ENCODE peak calls at places on chromosome 17, in ten cellular contexts. Q, I, M, P, N, W, J, G, A and V are unnamed samples.

GRCh38 chr17:27858621-27859305 is 34.4 kb downstream of the LYRM9 start:
- DNase-seq in Q (no peak), I (no peak), M (no peak), P (no peak), N (no peak), W (no peak), J (no peak), G (no peak), A (no peak), V (no peak)

GRCh38 chr17:68378202-68379149 is 78.8 kb downstream of the WIPI1 start:
- DNase-seq in Q (no peak), I (no peak), M (no peak), P (peak), N (no peak), W (no peak), J (no peak), G (peak), A (peak), V (peak)

GRCh38 chr17:40588557-40588956 is 23.3 kb upstream of the CCR7 start:
- DNase-seq in Q (no peak), I (no peak), M (no peak), P (no peak), N (no peak), W (no peak), J (no peak), G (no peak), A (no peak), V (no peak)

GRCh38 chr17:58228679-58229078 is 9.6 kb upstream of the MKS1 start:
- DNase-seq in Q (no peak), I (no peak), M (no peak), P (no peak), N (no peak), W (no peak), J (no peak), G (no peak), A (no peak), V (no peak)

GRCh38 chr17:7888184-7888920 is at the start of gene CHD3:
- DNase-seq in Q (no peak), I (no peak), M (peak), P (no peak), N (peak), W (no peak), J (peak), G (no peak), A (no peak), V (no peak)

GRCh38 chr17:72926171-72926570 is 166.3 kb downstream of the SLC39A11 start:
- DNase-seq in Q (no peak), I (no peak), M (no peak), P (no peak), N (no peak), W (no peak), J (no peak), G (no peak), A (peak), V (no peak)

GRCh38 chr17:32331243-32332040 is 10.5 kb downstream of the C17orf75 start:
- DNase-seq in Q (no peak), I (no peak), M (no peak), P (no peak), N (no peak), W (no peak), J (no peak), G (no peak), A (peak), V (no peak)

GRCh38 chr17:70882504-70882903 is 713.2 kb downstream of the KCNJ2 start:
- DNase-seq in Q (no peak), I (no peak), M (no peak), P (no peak), N (no peak), W (no peak), J (no peak), G (no peak), A (no peak), V (no peak)

GRCh38 chr17:40095944-40096791 is 4.2 kb downstream of the NR1D1 start:
- DNase-seq in Q (peak), I (no peak), M (peak), P (no peak), N (peak), W (no peak), J (peak), G (no peak), A (peak), V (no peak)

GRCh38 chr17:2405247-2405926 is 4.5 kb upstream of the MNT start:
- DNase-seq in Q (no peak), I (no peak), M (no peak), P (peak), N (no peak), W (no peak), J (no peak), G (peak), A (peak), V (no peak)

GRCh38 chr17:47660064-47660492 is 10.4 kb downstream of the KPNB1 start:
- DNase-seq in Q (peak), I (no peak), M (peak), P (no peak), N (no peak), W (no peak), J (peak), G (no peak), A (no peak), V (no peak)

GRCh38 chr17:44932526-44933097 is 15.0 kb downstream of the KIF18B start:
- DNase-seq in Q (no peak), I (no peak), M (no peak), P (no peak), N (no peak), W (no peak), J (no peak), G (no peak), A (no peak), V (no peak)

GRCh38 chr17:75004371-75004770 is 8.1 kb upstream of the MRPL58 start:
- DNase-seq in Q (no peak), I (no peak), M (no peak), P (no peak), N (no peak), W (no peak), J (no peak), G (no peak), A (no peak), V (peak)

GRCh38 chr17:79658811-79659207 is 48.0 kb upstream of the RBFOX3 start:
- DNase-seq in Q (no peak), I (peak), M (peak), P (no peak), N (no peak), W (no peak), J (no peak), G (no peak), A (peak), V (no peak)

GRCh38 chr17:1908699-1909309 is 79.0 kb downstream of the RPA1 start:
- DNase-seq in Q (no peak), I (peak), M (peak), P (peak), N (no peak), W (no peak), J (no peak), G (peak), A (peak), V (peak)

GRCh38 chr17:82356028-82356427 is 3.0 kb upstream of the TEX19 start:
- DNase-seq in Q (no peak), I (no peak), M (no peak), P (no peak), N (no peak), W (no peak), J (no peak), G (no peak), A (no peak), V (no peak)

GRCh38 chr17:74199306-74200092 is 4.0 kb upstream of the RPL38 start:
- DNase-seq in Q (peak), I (peak), M (peak), P (no peak), N (peak), W (no peak), J (peak), G (no peak), A (peak), V (no peak)

GRCh38 chr17:3647769-3648540 is 11.4 kb downstream of the CTNS start:
- DNase-seq in Q (no peak), I (peak), M (peak), P (no peak), N (no peak), W (peak), J (peak), G (no peak), A (peak), V (no peak)

GRCh38 chr17:34725740-34726139 is 146.4 kb downstream of the TMEM132E start:
- DNase-seq in Q (no peak), I (no peak), M (no peak), P (no peak), N (no peak), W (no peak), J (no peak), G (no peak), A (no peak), V (no peak)

GRCh38 chr17:43211480-43212402 is at the start of gene TMEM106A:
- DNase-seq in Q (peak), I (peak), M (peak), P (peak), N (peak), W (no peak), J (peak), G (peak), A (peak), V (peak)